ENCODE peak calls at places on chromosome 21, in five cellular contexts. I is OCI-LY7, S is stomach, G is fibroblast of lung, D is right atrium auricular region. Q is an unnamed sample.

GRCh38 chr21:36464590-36464989 is 15.3 kb downstream of the CLDN14 start:
- DNase-seq in I (no peak), S (no peak), G (no peak), D (no peak), Q (no peak)

GRCh38 chr21:29360799-29361765 is 62.4 kb downstream of the BACH1 start:
- DNase-seq in I (peak; percentile 9), S (no peak), G (no peak), D (no peak), Q (no peak)

GRCh38 chr21:35469446-35469845 is 420.3 kb upstream of the RUNX1 start:
- DNase-seq in I (no peak), S (no peak), G (peak; percentile 82), D (no peak), Q (no peak)

GRCh38 chr21:33560965-33561364 is 18.1 kb downstream of the SON start:
- DNase-seq in I (no peak), S (no peak), G (no peak), D (no peak), Q (no peak)

GRCh38 chr21:31586118-31586517 is 73.4 kb upstream of the SOD1 start:
- DNase-seq in I (no peak), S (no peak), G (no peak), D (no peak), Q (no peak)

GRCh38 chr21:43892984-43893535 is 28.0 kb downstream of the AGPAT3 start:
- DNase-seq in I (no peak), S (no peak), G (no peak), D (no peak), Q (no peak)

GRCh38 chr21:36718951-36719501 is 20.1 kb downstream of the SIM2 start:
- DNase-seq in I (no peak), S (peak; percentile 84), G (no peak), D (no peak), Q (peak; percentile 72)

GRCh38 chr21:15059397-15059796 is 5.4 kb downstream of the NRIP1 start:
- DNase-seq in I (no peak), S (no peak), G (no peak), D (no peak), Q (no peak)

GRCh38 chr21:43865471-43866181 is 603 bp downstream of the AGPAT3 start:
- DNase-seq in I (no peak), S (peak; percentile 69), G (peak; percentile 26), D (no peak), Q (no peak)

DNA sequence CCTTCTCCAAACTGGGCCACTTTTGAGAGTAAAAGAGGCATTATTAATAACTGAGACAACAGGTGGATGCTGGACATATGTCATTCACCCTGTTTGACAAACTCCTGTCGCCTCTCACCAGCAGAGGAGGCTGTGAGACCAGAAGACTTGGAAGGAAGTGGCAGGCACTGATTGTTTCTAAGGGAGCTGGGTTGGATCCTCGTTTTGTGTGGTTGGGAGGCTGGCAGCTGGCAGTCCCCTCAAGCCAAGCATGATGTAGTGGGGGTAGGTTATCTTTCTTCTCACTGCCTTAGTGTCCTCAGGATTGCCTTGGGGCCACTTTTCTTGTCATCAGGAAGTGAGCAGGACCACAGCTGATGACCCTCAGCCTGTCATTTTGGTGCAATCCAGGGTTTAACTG is 86.5 kb upstream of the KCNJ15 start:
- DNase-seq in I (no peak), S (peak; percentile 57), G (peak; percentile 24), D (no peak), Q (peak; percentile 42)
- H3K4me1 ChIP-seq in I (no peaks in the 10 kb centered on the region), S (peaks cover 23% of the 10 kb centered on the region), G (peaks cover 22% of the 10 kb centered on the region), D (peaks cover 29% of the 10 kb centered on the region), Q (peaks cover 10% of the 10 kb centered on the region)

DNA sequence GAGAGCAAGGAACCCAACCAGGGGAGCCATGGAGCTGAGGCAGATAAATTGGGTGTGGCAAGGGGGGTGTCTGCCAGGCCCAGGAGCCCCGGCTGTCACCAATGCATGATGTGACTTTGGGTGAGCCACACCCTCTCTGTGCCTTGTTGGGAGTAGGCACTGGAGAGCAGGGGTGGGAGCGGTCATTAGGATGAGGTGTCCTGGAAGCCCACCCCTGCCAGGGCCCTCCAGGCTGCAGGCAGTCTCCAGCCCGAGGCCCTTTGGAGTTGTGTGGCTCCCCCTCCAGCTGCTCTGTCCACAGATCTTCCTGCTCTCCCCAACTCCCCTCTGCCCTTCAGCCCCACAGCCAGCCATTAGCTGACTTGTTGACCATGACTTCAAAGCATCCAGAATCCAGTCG is 11.4 kb downstream of the MX2 start:
- DNase-seq in I (no peak), S (no peak), G (no peak), D (no peak), Q (no peak)
- H3K4me1 ChIP-seq in I (peaks cover 21% of the 10 kb centered on the region), S (peaks cover 14% of the 10 kb centered on the region), G (no peaks in the 10 kb centered on the region), D (peaks cover 31% of the 10 kb centered on the region), Q (no peaks in the 10 kb centered on the region)

GRCh38 chr21:45887121-45887611 is 94.4 kb upstream of the COL6A1 start:
- DNase-seq in I (no peak), S (no peak), G (peak; percentile 30), D (no peak), Q (no peak)

GRCh38 chr21:45887788-45888187 is 93.8 kb upstream of the COL6A1 start:
- DNase-seq in I (no peak), S (no peak), G (no peak), D (no peak), Q (no peak)

GRCh38 chr21:45889115-45889708 is 92.4 kb upstream of the COL6A1 start:
- DNase-seq in I (no peak), S (no peak), G (no peak), D (no peak), Q (no peak)

GRCh38 chr21:45889961-45890360 is 91.6 kb upstream of the COL6A1 start:
- DNase-seq in I (no peak), S (no peak), G (no peak), D (no peak), Q (no peak)

DNA sequence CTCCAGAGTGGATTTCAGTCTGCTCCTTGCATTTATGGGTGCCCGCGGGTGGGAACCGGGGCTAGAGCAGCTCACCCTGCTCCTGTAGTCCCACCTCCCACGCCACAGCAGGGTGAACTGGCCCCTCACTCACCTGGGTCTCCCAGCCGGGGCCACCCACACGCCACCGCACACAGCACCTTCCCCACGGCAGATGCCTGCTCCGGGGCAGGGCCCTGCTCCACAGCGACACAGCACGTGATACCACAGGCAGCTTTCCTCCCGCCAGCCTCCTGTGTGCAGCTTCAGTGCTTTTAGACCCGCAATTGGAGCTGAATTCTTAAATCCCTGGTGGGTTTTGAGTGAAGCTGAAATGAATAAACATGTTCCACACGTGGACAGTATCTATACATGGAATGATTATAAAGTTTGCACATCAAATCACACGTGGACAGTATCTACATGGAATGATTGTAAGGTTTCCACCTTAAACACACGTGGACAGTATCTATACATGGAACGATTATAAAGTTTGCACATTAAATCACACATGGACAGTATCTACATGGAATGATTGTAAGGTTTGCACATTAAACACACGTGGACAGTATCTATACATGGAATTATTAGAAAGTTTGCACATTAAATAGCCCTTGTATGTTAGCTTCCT is 93.1 kb upstream of the COL6A1 start:
- DNase-seq in I (no peak), S (no peak), G (no peak), D (no peak), Q (no peak)
- H3K4me1 ChIP-seq in I (no peaks in the 10 kb centered on the region), S (peaks cover 8% of the 10 kb centered on the region), G (no peaks in the 10 kb centered on the region), D (peaks cover 46% of the 10 kb centered on the region), Q (no peaks in the 10 kb centered on the region)

DNA sequence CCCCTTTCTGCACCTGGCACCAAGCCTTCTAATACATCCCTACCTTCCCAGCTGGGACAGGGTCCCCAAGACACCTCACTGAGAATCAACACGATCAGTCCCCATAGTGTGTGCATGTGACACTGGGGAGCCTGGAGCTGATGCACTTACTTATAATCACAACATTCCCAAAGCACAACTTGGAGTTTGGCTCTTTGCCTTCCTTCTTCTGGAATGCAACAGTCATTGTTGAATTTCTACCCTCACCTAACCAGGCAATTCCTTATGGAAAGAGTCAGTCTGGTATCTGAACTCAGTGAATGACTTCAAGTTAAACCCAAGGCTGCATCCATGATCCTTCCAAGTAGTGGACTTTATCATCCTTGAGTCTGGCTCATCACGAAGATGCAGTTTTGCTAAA is 86.1 kb downstream of the DSCAM start:
- DNase-seq in I (no peak), S (no peak), G (peak; percentile 33), D (no peak), Q (no peak)
- H3K4me1 ChIP-seq in I (no peaks in the 10 kb centered on the region), S (no peaks in the 10 kb centered on the region), G (no peaks in the 10 kb centered on the region), D (no peaks in the 10 kb centered on the region), Q (no peaks in the 10 kb centered on the region)

GRCh38 chr21:38985423-38986378 is 180.0 kb downstream of the ETS2 start:
- DNase-seq in I (no peak), S (peak; percentile 30), G (peak; percentile 91), D (peak; percentile 79), Q (peak; percentile 71)

GRCh38 chr21:38987551-38988210 is 182.0 kb downstream of the ETS2 start:
- DNase-seq in I (no peak), S (no peak), G (no peak), D (no peak), Q (no peak)

GRCh38 chr21:38984982-38985422 is 179.3 kb downstream of the ETS2 start:
- DNase-seq in I (no peak), S (no peak), G (peak; percentile 92), D (no peak), Q (no peak)

GRCh38 chr21:38988211-38989096 is 182.7 kb downstream of the ETS2 start:
- DNase-seq in I (no peak), S (no peak), G (no peak), D (no peak), Q (no peak)

GRCh38 chr21:38986460-38987395 is 181.0 kb downstream of the ETS2 start:
- DNase-seq in I (no peak), S (no peak), G (no peak), D (no peak), Q (no peak)
- H3K4me1 ChIP-seq in I (no peaks in the 10 kb centered on the region), S (peaks cover 74% of the 10 kb centered on the region), G (peaks cover 51% of the 10 kb centered on the region), D (peaks cover 69% of the 10 kb centered on the region), Q (peaks cover 27% of the 10 kb centered on the region)

DNA sequence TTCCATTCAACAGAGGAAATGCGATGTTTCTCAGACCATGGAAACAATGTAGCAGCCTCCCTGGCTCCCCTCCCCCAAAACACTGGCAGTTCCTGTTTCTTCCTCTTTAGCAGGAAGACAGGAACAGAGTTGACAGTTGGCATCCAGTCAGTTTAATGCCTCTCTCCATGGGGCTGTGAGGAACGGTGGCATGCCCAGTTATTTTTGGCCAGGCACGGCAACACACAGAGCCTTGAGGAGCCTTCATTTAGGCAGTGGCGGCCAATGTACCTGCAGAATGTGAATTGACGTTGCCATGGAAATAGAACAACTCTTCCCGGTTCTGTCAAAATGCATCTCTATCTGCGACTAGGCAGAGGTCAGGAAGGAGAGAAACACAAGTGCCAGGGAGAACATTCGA is 330.6 kb downstream of the DSCAM start:
- DNase-seq in I (no peak), S (no peak), G (no peak), D (no peak), Q (no peak)
- H3K4me1 ChIP-seq in I (no peaks in the 10 kb centered on the region), S (no peaks in the 10 kb centered on the region), G (no peaks in the 10 kb centered on the region), D (no peaks in the 10 kb centered on the region), Q (peaks cover 7% of the 10 kb centered on the region)

GRCh38 chr21:16767201-16767600 is 745.6 kb upstream of the CXADR start:
- DNase-seq in I (no peak), S (no peak), G (no peak), D (no peak), Q (no peak)
- H3K4me1 ChIP-seq in I (no peaks in the 10 kb centered on the region), S (no peaks in the 10 kb centered on the region), G (no peaks in the 10 kb centered on the region), D (no peaks in the 10 kb centered on the region), Q (peaks cover 5% of the 10 kb centered on the region)